ENCODE peak calls at places on chromosome 4, in four cellular contexts. M, Y, J and G are unnamed samples.
A peak's percentile ranks its signal among the peaks of the same experiment; 100 is the strongest.

GRCh38 chr4:39686997-39687396 is 10.9 kb upstream of the UBE2K start:
- DNase-seq in M (no peak), Y (no peak), J (no peak), G (no peak)

GRCh38 chr4:101355767-101356702 is 8.7 kb upstream of the PPP3CA start:
- DNase-seq in M (no peak), Y (no peak), J (peak; percentile 77), G (no peak)

GRCh38 chr4:113561092-113561491 is 200.4 kb downstream of the CAMK2D start:
- DNase-seq in M (no peak), Y (no peak), J (no peak), G (no peak)

GRCh38 chr4:30720021-30720655 is at the start of gene PCDH7:
- DNase-seq in M (peak; percentile 88), Y (peak; percentile 36), J (no peak), G (no peak)

GRCh38 chr4:91288702-91289311 is 1015.0 kb upstream of the GRID2 start:
- DNase-seq in M (no peak), Y (peak; percentile 30), J (no peak), G (no peak)

GRCh38 chr4:98845960-98846359 is 83.0 kb downstream of the EIF4E start:
- DNase-seq in M (no peak), Y (no peak), J (no peak), G (no peak)

GRCh38 chr4:1305781-1306455 is 16.2 kb downstream of the MAEA start:
- DNase-seq in M (peak; percentile 39), Y (no peak), J (no peak), G (no peak)

GRCh38 chr4:6719611-6720179 is 3.7 kb downstream of the BLOC1S4 start:
- DNase-seq in M (no peak), Y (no peak), J (no peak), G (no peak)

GRCh38 chr4:2159931-2160330 is 82.0 kb downstream of the HAUS3 start:
- DNase-seq in M (no peak), Y (no peak), J (no peak), G (no peak)

GRCh38 chr4:185640809-185641675 is 105.7 kb upstream of the PDLIM3 start:
- DNase-seq in M (no peak), Y (peak; percentile 1), J (peak; percentile 80), G (no peak)